ENCODE peak calls at places on chromosomes 5 and 9, in ten cellular contexts. A is brain microvascular endothelial cell, W is keratinocyte, L is Panc1, U is A549, Q is upper lobe of right lung, F is hepatocyte, H is left lung, N is HCT116, B is neural progenitor cell. V is an unnamed sample.

GRCh38 chr5:66877843-66878242 is 281.6 kb downstream of the MAST4 start:
- DNase-seq in W (no peak), F (no peak), A (peak), L (no peak), H (no peak), B (no peak), N (no peak), Q (no peak), U (peak), V (no peak)

GRCh38 chr5:78526049-78526525 is 122.5 kb downstream of the LHFPL2 start:
- DNase-seq in W (no peak), F (no peak), L (no peak), H (no peak), U (peak), N (no peak), B (no peak), A (peak), Q (no peak), V (peak)

GRCh38 chr9:77449177-77450092 is 198.7 kb downstream of the GNA14 start:
- DNase-seq in L (no peak), N (no peak), H (no peak), U (no peak), Q (no peak), B (no peak), F (peak), W (peak), A (peak), V (peak)

GRCh38 chr5:115946655-115947054 is 15.6 kb upstream of the LVRN start:
- DNase-seq in F (no peak), Q (no peak), L (no peak), U (peak), A (peak), B (no peak), H (no peak), N (no peak), W (no peak), V (no peak)

GRCh38 chr9:109098960-109099308 is 20.8 kb downstream of the TMEM245 start:
- DNase-seq in W (no peak), F (peak), U (no peak), Q (no peak), B (no peak), A (no peak), N (no peak), L (no peak), H (no peak), V (no peak)

GRCh38 chr9:97363661-97364299 is 48.1 kb upstream of the TDRD7 start:
- DNase-seq in W (no peak), B (no peak), N (no peak), L (no peak), Q (no peak), F (no peak), U (no peak), A (no peak), H (no peak), V (no peak)

GRCh38 chr5:10741661-10742060 is 19.4 kb downstream of the DAP start:
- DNase-seq in B (no peak), U (no peak), Q (no peak), N (no peak), L (no peak), H (no peak), A (no peak), W (no peak), F (no peak), V (no peak)

GRCh38 chr9:37220971-37221370 is 100.6 kb downstream of the ZCCHC7 start:
- DNase-seq in N (no peak), F (no peak), L (no peak), W (no peak), A (no peak), H (no peak), Q (no peak), B (no peak), U (no peak), V (peak)

GRCh38 chr5:3351581-3352442 is 243.8 kb upstream of the IRX1 start:
- DNase-seq in W (no peak), N (no peak), Q (no peak), A (no peak), F (no peak), B (no peak), U (no peak), H (no peak), L (no peak), V (no peak)

GRCh38 chr5:30650311-30650710 is 543.2 kb upstream of the CDH6 start:
- DNase-seq in F (no peak), U (no peak), N (no peak), W (no peak), B (no peak), Q (no peak), L (no peak), H (no peak), A (no peak), V (no peak)
- TF ChIP-seq CTCF in F (no peak), U (no peak), N (no peak), W (no peak), B (peak), Q (no peak), L (peak), H (no peak), A (no peak), V (peak)

DNA sequence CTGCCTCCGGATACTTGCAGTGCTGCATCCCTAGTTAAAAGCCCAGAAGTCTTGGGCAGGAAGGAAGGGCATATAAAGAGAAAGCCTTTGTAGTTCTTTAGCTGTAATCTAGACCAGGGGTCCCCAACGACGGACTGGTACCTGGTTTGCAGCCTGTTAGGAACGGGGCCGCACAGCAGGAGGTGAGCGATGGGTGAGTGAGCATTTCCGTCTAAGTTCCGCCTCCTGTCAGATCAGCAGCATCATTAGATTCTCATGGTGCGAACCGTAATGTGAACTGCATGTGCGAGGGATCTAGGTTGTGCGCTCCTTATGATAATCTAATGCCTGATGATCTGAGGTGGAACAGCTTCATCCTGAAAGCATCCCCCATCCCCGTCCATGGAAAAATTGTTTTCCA is 1.6 kb upstream of the SMIM15 start:
- DNase-seq in B (no peak), U (no peak), Q (no peak), N (no peak), F (no peak), W (no peak), H (no peak), L (no peak), A (no peak), V (no peak)
- H3K4me3 ChIP-seq in B (peak), U (no peak), Q (no peak), N (peak), F (no peak), W (no peak), H (no peak), L (peak), A (no peak), V (no peak)

GRCh38 chr5:80654054-80654390 is 430 bp upstream of the MSH3 start:
- DNase-seq in F (peak), H (no peak), N (no peak), L (no peak), U (peak), Q (no peak), W (no peak), B (peak), A (no peak), V (no peak)

GRCh38 chr5:80655231-80655784 is 525 bp upstream of the DHFR start:
- DNase-seq in U (peak), N (no peak), A (no peak), W (no peak), B (no peak), L (no peak), Q (no peak), H (no peak), F (no peak), V (no peak)

GRCh38 chr5:80653497-80653896 is 955 bp upstream of the MSH3 start:
- DNase-seq in A (no peak), H (no peak), W (no peak), F (no peak), B (no peak), N (no peak), U (no peak), L (no peak), Q (no peak), V (no peak)

GRCh38 chr5:80656425-80656824 is 1.6 kb upstream of the DHFR start:
- DNase-seq in L (no peak), N (no peak), H (no peak), U (peak), Q (no peak), A (peak), F (no peak), W (no peak), B (no peak), V (no peak)

GRCh38 chr5:80654391-80655230 is at the start of the genes DHFR and MSH3:
- DNase-seq in B (peak), F (peak), A (peak), W (peak), L (peak), N (peak), H (peak), Q (peak), U (peak), V (peak)
- TF ChIP-seq CTCF in B (peak), F (peak), A (no peak), W (no peak), L (peak), N (no peak), H (no peak), Q (no peak), U (peak), V (no peak)

GRCh38 chr5:145937432-145938250 is 1.3 kb downstream of the SH3RF2 start:
- DNase-seq in A (no peak), Q (peak), L (no peak), B (no peak), U (peak), F (peak), W (no peak), H (peak), N (peak), V (peak)
- H3K4me3 ChIP-seq in A (no peak), Q (peak), L (peak), B (peak), U (peak), F (peak), W (peak), H (peak), N (peak), V (peak)

V was measured in retinal pigment epithelial cell.